ENCODE peak calls at places on chromosomes 6 and 20, in five cellular contexts. P is H1, T is mammary epithelial cell, B is PC-9, K is PC-3. X is an unnamed sample.

GRCh38 chr20:59403261-59403961 is 103.0 kb downstream of the EDN3 start:
- DNase-seq in P (peak; percentile 13), T (no peak), B (no peak), K (peak; percentile 52), X (no peak)

GRCh38 chr6:40788661-40789111 is 201.5 kb upstream of the LRFN2 start:
- DNase-seq in P (no peak), T (no peak), B (no peak), K (no peak), X (no peak)

GRCh38 chr20:10806539-10806938 is 132.7 kb upstream of the JAG1 start:
- DNase-seq in P (no peak), T (no peak), B (no peak), K (no peak), X (no peak)

GRCh38 chr6:137160763-137161162 is 12.7 kb downstream of the IL22RA2 start:
- DNase-seq in P (no peak), T (peak; percentile 55), B (peak; percentile 93), K (peak; percentile 19), X (peak; percentile 49)

GRCh38 chr6:37483917-37484785 is 15.5 kb downstream of the CCDC167 start:
- DNase-seq in P (peak; percentile 23), T (peak; percentile 20), B (no peak), K (peak; percentile 56), X (no peak)

GRCh38 chr6:3193102-3193837 is 34.2 kb downstream of the TUBB2B start:
- DNase-seq in P (no peak), T (no peak), B (no peak), K (no peak), X (no peak)

GRCh38 chr6:170130771-170131241 is 160.1 kb downstream of the DLL1 start:
- DNase-seq in P (no peak), T (no peak), B (no peak), K (no peak), X (no peak)

GRCh38 chr20:40319741-40320499 is 369.1 kb downstream of the MAFB start:
- DNase-seq in P (no peak), T (no peak), B (no peak), K (no peak), X (no peak)

GRCh38 chr20:57697540-57697939 is 12.3 kb downstream of the PMEPA1 start:
- DNase-seq in P (no peak), T (no peak), B (no peak), K (no peak), X (no peak)

GRCh38 chr6:165880721-165881120 is 217.7 kb upstream of the PDE10A start:
- DNase-seq in P (no peak), T (no peak), B (no peak), K (no peak), X (no peak)

GRCh38 chr20:57900226-57900905 is 190.6 kb upstream of the PMEPA1 start:
- DNase-seq in P (no peak), T (peak; percentile 50), B (peak; percentile 66), K (peak; percentile 30), X (no peak)

GRCh38 chr6:111841822-111842221 is 31.4 kb downstream of the FYN start:
- DNase-seq in P (no peak), T (no peak), B (no peak), K (no peak), X (no peak)

GRCh38 chr20:34316191-34316814 is 13.1 kb upstream of the AHCY start:
- DNase-seq in P (no peak), T (peak; percentile 85), B (peak; percentile 89), K (peak; percentile 78), X (peak; percentile 66)

GRCh38 chr6:53896237-53896636 is 101.4 kb downstream of the LRRC1 start:
- DNase-seq in P (no peak), T (no peak), B (peak; percentile 43), K (no peak), X (no peak)

GRCh38 chr20:58640446-58640845 is 10.6 kb upstream of the STX16 start:
- DNase-seq in P (no peak), T (peak; percentile 36), B (peak; percentile 46), K (peak; percentile 56), X (no peak)

GRCh38 chr6:25697537-25698340 is 45.7 kb downstream of the SCGN start:
- DNase-seq in P (no peak), T (peak; percentile 41), B (peak; percentile 45), K (peak; percentile 7), X (no peak)

GRCh38 chr6:140485740-140486467 is 1111.5 kb upstream of the CITED2 start:
- DNase-seq in P (no peak), T (peak; percentile 82), B (peak; percentile 35), K (peak; percentile 86), X (no peak)

GRCh38 chr6:37868447-37868825 is 48.9 kb downstream of the ZFAND3 start:
- DNase-seq in P (no peak), T (peak; percentile 76), B (peak; percentile 76), K (peak; percentile 55), X (no peak)

GRCh38 chr6:155883741-155884140 is 428.1 kb upstream of the NOX3 start:
- DNase-seq in P (no peak), T (no peak), B (no peak), K (no peak), X (no peak)

GRCh38 chr6:110063864-110064263 is 85.8 kb downstream of the GPR6 start:
- DNase-seq in P (no peak), T (no peak), B (no peak), K (no peak), X (no peak)

GRCh38 chr6:43909474-43910148 is 139.6 kb downstream of the VEGFA start:
- DNase-seq in P (no peak), T (no peak), B (no peak), K (no peak), X (no peak)

GRCh38 chr6:83868639-83869038 is 9.2 kb downstream of the CYB5R4 start:
- DNase-seq in P (no peak), T (peak; percentile 82), B (peak; percentile 60), K (peak; percentile 72), X (no peak)

GRCh38 chr6:44431118-44431725 is 43.7 kb downstream of the CDC5L start:
- DNase-seq in P (no peak), T (peak; percentile 43), B (peak; percentile 45), K (peak; percentile 72), X (no peak)

GRCh38 chr6:33882154-33882553 is 78.4 kb upstream of the MLN start:
- DNase-seq in P (no peak), T (no peak), B (no peak), K (no peak), X (no peak)

GRCh38 chr20:53617791-53618489 is 24.3 kb upstream of the ZNF217 start:
- DNase-seq in P (no peak), T (no peak), B (peak; percentile 95), K (no peak), X (no peak)

GRCh38 chr6:128841518-128841917 is 41.4 kb upstream of the LAMA2 start:
- DNase-seq in P (no peak), T (peak; percentile 4), B (no peak), K (peak; percentile 11), X (no peak)

GRCh38 chr20:6590891-6591679 is 176.4 kb upstream of the BMP2 start:
- DNase-seq in P (no peak), T (peak; percentile 99), B (peak; percentile 55), K (peak; percentile 98), X (peak; percentile 98)

GRCh38 chr20:13671500-13672288 is 33.0 kb upstream of the TASP1 start:
- DNase-seq in P (no peak), T (peak; percentile 41), B (no peak), K (peak; percentile 33), X (no peak)

GRCh38 chr6:44649365-44650025 is 262.0 kb downstream of the CDC5L start:
- DNase-seq in P (no peak), T (peak; percentile 48), B (no peak), K (peak; percentile 53), X (no peak)

GRCh38 chr6:147700436-147701209 is 192.1 kb downstream of the SAMD5 start:
- DNase-seq in P (no peak), T (no peak), B (no peak), K (no peak), X (no peak)

GRCh38 chr6:110547266-110547964 is 71.0 kb upstream of the SLC22A16 start:
- DNase-seq in P (no peak), T (peak; percentile 84), B (peak; percentile 90), K (peak; percentile 88), X (no peak)

GRCh38 chr6:157236040-157236725 is 87.1 kb downstream of the TMEM242 start:
- DNase-seq in P (no peak), T (no peak), B (no peak), K (no peak), X (no peak)

GRCh38 chr6:157233156-157233555 is 90.2 kb downstream of the TMEM242 start:
- DNase-seq in P (no peak), T (no peak), B (no peak), K (no peak), X (no peak)

GRCh38 chr6:157238346-157238745 is 85.0 kb downstream of the TMEM242 start:
- DNase-seq in P (no peak), T (no peak), B (no peak), K (no peak), X (no peak)

GRCh38 chr6:157233686-157234085 is 89.6 kb downstream of the TMEM242 start:
- DNase-seq in P (no peak), T (no peak), B (no peak), K (no peak), X (no peak)

DNA sequence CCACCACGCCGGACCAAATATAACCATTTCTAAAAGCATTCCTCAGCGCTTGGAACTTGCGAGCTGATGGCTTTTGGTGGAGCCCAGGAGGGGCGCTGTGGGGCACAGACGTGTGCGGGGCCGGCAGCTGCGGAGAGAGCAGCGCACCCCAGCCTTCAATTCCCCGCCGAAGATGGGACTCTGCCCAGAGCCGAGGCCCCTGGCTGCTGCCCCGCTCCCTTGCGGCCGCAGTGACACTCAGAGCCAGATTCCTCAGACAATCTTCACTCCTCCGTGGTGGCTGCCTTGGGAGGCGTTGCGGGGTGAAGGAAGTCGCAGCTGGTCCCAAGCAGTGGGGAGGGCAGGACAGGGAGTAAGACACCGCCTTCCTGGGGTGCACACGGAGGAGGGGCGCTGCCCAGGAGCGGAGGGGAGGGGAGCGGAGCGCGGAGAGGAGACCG is 87.7 kb downstream of the TMEM242 start:
- DNase-seq in P (peak; percentile 57), T (peak; percentile 16), B (no peak), K (no peak), X (no peak)
- TF ChIP-seq EZH2 in P (no peak), T (peak; percentile 93), B (no peak), K (no peak), X (peak; percentile 99)

GRCh38 chr6:113277111-113277510 is 580.0 kb upstream of the MARCKS start:
- DNase-seq in P (no peak), T (no peak), B (no peak), K (no peak), X (no peak)
- TF ChIP-seq EZH2 in P (no peak), T (no peak), B (no peak), K (no peak), X (no peak)

GRCh38 chr20:64150756-64151633 is 13.3 kb upstream of the MYT1 start:
- DNase-seq in P (no peak), T (no peak), B (no peak), K (no peak), X (no peak)
- TF ChIP-seq EZH2 in P (no peak), T (no peak), B (no peak), K (no peak), X (no peak)

GRCh38 chr6:47308674-47309325 is 905 bp downstream of the TNFRSF21 start:
- DNase-seq in P (no peak), T (peak; percentile 40), B (no peak), K (peak; percentile 23), X (no peak)
- TF ChIP-seq EZH2 in P (peak; percentile 20), T (no peak), B (no peak), K (no peak), X (no peak)

GRCh38 chr20:49484180-49485140 is 2.0 kb upstream of the KCNB1 start:
- DNase-seq in P (peak; percentile 57), T (peak; percentile 73), B (peak; percentile 64), K (peak; percentile 90), X (no peak)
- TF ChIP-seq EZH2 in P (no peak), T (no peak), B (no peak), K (no peak), X (no peak)

GRCh38 chr20:63223121-63223825 is 7.3 kb upstream of the YTHDF1 start:
- DNase-seq in P (no peak), T (no peak), B (no peak), K (peak; percentile 61), X (no peak)
- TF ChIP-seq EZH2 in P (no peak), T (no peak), B (no peak), K (no peak), X (no peak)